ENCODE peak calls at places on chromosomes 11 and 22, in four cellular contexts. K, N, H and Y are unnamed samples.

GRCh38 chr22:30920407-30920806 is 48.2 kb downstream of the MORC2 start:
- DNase-seq in H (peak), K (peak), N (peak), Y (peak)

GRCh38 chr11:27357250-27357649 is 5.8 kb downstream of the CCDC34 start:
- DNase-seq in H (no peak), K (no peak), N (no peak), Y (no peak)

GRCh38 chr11:35274909-35275807 is 136.2 kb downstream of the CD44 start:
- DNase-seq in K (no peak), N (no peak), H (no peak), Y (no peak)

GRCh38 chr11:116257092-116257491 is 515.7 kb downstream of the BUD13 start:
- DNase-seq in N (no peak), K (no peak), H (no peak), Y (no peak)

GRCh38 chr11:112797653-112798293 is 163.4 kb upstream of the NCAM1 start:
- DNase-seq in K (no peak), N (peak), H (no peak), Y (peak)

GRCh38 chr11:79762271-79762935 is 321.6 kb upstream of the TENM4 start:
- DNase-seq in N (no peak), H (no peak), K (no peak), Y (no peak)

GRCh38 chr11:82890002-82890341 is 10.3 kb downstream of the PRCP start:
- DNase-seq in N (no peak), K (no peak), H (no peak), Y (no peak)

GRCh38 chr22:26952654-26953379 is 295.4 kb downstream of the MIAT start:
- DNase-seq in K (no peak), N (no peak), H (no peak), Y (no peak)

GRCh38 chr11:8615633-8616032 is 21.6 kb upstream of the STK33 start:
- DNase-seq in N (no peak), H (no peak), K (no peak), Y (no peak)

GRCh38 chr11:44855138-44855849 is 95.4 kb downstream of the TP53I11 start:
- DNase-seq in N (peak), K (no peak), H (no peak), Y (no peak)

GRCh38 chr11:211741-212140 is 4.2 kb downstream of the RIC8A start:
- DNase-seq in H (no peak), K (no peak), N (no peak), Y (no peak)

GRCh38 chr11:64298966-64299846 is 952 bp upstream of the CATSPERZ start:
- DNase-seq in H (no peak), K (peak), N (no peak), Y (peak)

GRCh38 chr11:120431633-120432032 is 79.9 kb upstream of the GRIK4 start:
- DNase-seq in N (peak), K (no peak), H (no peak), Y (peak)

GRCh38 chr11:38950882-38951281 is 2352.8 kb upstream of the RAG2 start:
- DNase-seq in K (no peak), N (no peak), H (no peak), Y (no peak)

GRCh38 chr11:86064236-86064803 is 4.6 kb downstream of the PICALM start:
- DNase-seq in H (no peak), K (no peak), N (no peak), Y (no peak)

GRCh38 chr11:35717520-35717919 is 54.9 kb downstream of the TRIM44 start:
- DNase-seq in N (no peak), K (no peak), H (no peak), Y (no peak)

GRCh38 chr22:47135338-47135737 is 372.9 kb downstream of the TBC1D22A start:
- DNase-seq in K (no peak), N (no peak), H (no peak), Y (no peak)

GRCh38 chr11:96242191-96242845 is 100.7 kb downstream of the MAML2 start:
- DNase-seq in N (no peak), H (no peak), K (no peak), Y (no peak)

GRCh38 chr11:65538232-65538914 is 13.5 kb downstream of the SCYL1 start:
- DNase-seq in H (no peak), N (no peak), K (peak), Y (no peak)

GRCh38 chr11:2770556-2771301 is 70.9 kb upstream of the KCNQ1OT1 start:
- DNase-seq in K (peak), N (peak), H (no peak), Y (peak)

GRCh38 chr22:42283288-42284229 is 13.1 kb upstream of the TCF20 start:
- DNase-seq in K (peak), N (peak), H (no peak), Y (peak)

GRCh38 chr11:63833048-63833447 is 5.9 kb upstream of the MARK2 start:
- DNase-seq in N (no peak), K (no peak), H (no peak), Y (no peak)

GRCh38 chr11:65524010-65524746 is 705 bp upstream of the SCYL1 start:
- DNase-seq in K (peak), H (no peak), N (no peak), Y (no peak)

GRCh38 chr22:44076825-44077224 is 52.7 kb downstream of the PARVB start:
- DNase-seq in K (no peak), N (no peak), H (no peak), Y (no peak)

GRCh38 chr22:32534252-32535215 is 59.9 kb downstream of the FBXO7 start:
- DNase-seq in K (no peak), N (no peak), H (no peak), Y (peak)

GRCh38 chr22:25763239-25763777 is 21.3 kb downstream of the MYO18B start:
- DNase-seq in N (no peak), H (no peak), K (no peak), Y (no peak)

GRCh38 chr11:119752324-119752723 is 23.3 kb upstream of the NECTIN1 start:
- DNase-seq in K (peak), H (no peak), N (no peak), Y (no peak)

GRCh38 chr22:45785458-45785857 is 113.8 kb downstream of the ATXN10 start:
- DNase-seq in H (no peak), K (no peak), N (no peak), Y (no peak)

GRCh38 chr11:62614275-62614674 is 1.2 kb downstream of the ROM1 start:
- DNase-seq in K (no peak), H (no peak), N (peak), Y (peak)

GRCh38 chr22:45008853-45009751 is 703 bp downstream of the PHF21B start:
- DNase-seq in H (no peak), N (no peak), K (no peak), Y (no peak)

GRCh38 chr11:612201-612960 is 3.4 kb downstream of the IRF7 start:
- DNase-seq in H (no peak), K (no peak), N (peak), Y (peak)

GRCh38 chr22:37865510-37865909 is 16.3 kb downstream of the EIF3L start:
- DNase-seq in N (no peak), H (no peak), K (no peak), Y (no peak)